ENCODE peak calls at places on chromosomes 13 and 19, in ten cellular contexts. L is brain microvascular endothelial cell, N is cardiac muscle cell, P is sigmoid colon, U is astrocyte, D is fibroblast of lung, B is PC-9, M is left lung, C is tibial artery, S is neural progenitor cell. H is an unnamed sample.

GRCh38 chr13:33761744-33762143 is 56.2 kb upstream of the RFC3 start:
- DNase-seq in L (peak), N (peak), P (no peak), U (peak), D (peak), B (no peak), M (no peak), C (no peak), S (peak), H (peak)

GRCh38 chr19:38852231-38853044 is 2.7 kb upstream of the HNRNPL start:
- DNase-seq in L (peak), N (no peak), P (peak), U (peak), D (peak), B (peak), M (peak), C (peak), S (peak), H (peak)

GRCh38 chr19:55699221-55699620 is 24.2 kb downstream of the EPN1 start:
- DNase-seq in L (no peak), N (no peak), P (peak), U (no peak), D (no peak), B (no peak), M (no peak), C (peak), S (no peak), H (no peak)

GRCh38 chr13:35548790-35549189 is 72.3 kb upstream of the MAB21L1 start:
- DNase-seq in L (no peak), N (no peak), P (no peak), U (no peak), D (no peak), B (no peak), M (no peak), C (no peak), S (no peak), H (no peak)

GRCh38 chr19:29517946-29518345 is 7.8 kb upstream of the VSTM2B start:
- DNase-seq in L (no peak), N (no peak), P (peak), U (no peak), D (no peak), B (no peak), M (no peak), C (no peak), S (no peak), H (no peak)

GRCh38 chr19:44582581-44583265 is 30.6 kb upstream of the IGSF23 start:
- DNase-seq in L (no peak), N (peak), P (no peak), U (no peak), D (no peak), B (no peak), M (no peak), C (no peak), S (peak), H (no peak)

GRCh38 chr13:79387853-79388252 is 18.2 kb downstream of the RBM26 start:
- DNase-seq in L (no peak), N (no peak), P (no peak), U (no peak), D (no peak), B (no peak), M (no peak), C (no peak), S (no peak), H (no peak)

GRCh38 chr19:23823952-23824389 is 65.3 kb upstream of the ZNF681 start:
- DNase-seq in L (no peak), N (peak), P (no peak), U (no peak), D (peak), B (no peak), M (no peak), C (no peak), S (peak), H (no peak)

GRCh38 chr13:61128850-61129645 is 286.6 kb downstream of the PCDH20 start:
- DNase-seq in L (no peak), N (no peak), P (no peak), U (peak), D (peak), B (no peak), M (no peak), C (no peak), S (no peak), H (no peak)

GRCh38 chr13:92436927-92437326 is 789.7 kb upstream of the GPC6 start:
- DNase-seq in L (no peak), N (no peak), P (no peak), U (no peak), D (no peak), B (no peak), M (no peak), C (no peak), S (no peak), H (no peak)

GRCh38 chr13:92429231-92429630 is 797.4 kb upstream of the GPC6 start:
- DNase-seq in L (no peak), N (no peak), P (no peak), U (no peak), D (no peak), B (no peak), M (no peak), C (no peak), S (no peak), H (no peak)

GRCh38 chr13:92433963-92434362 is 792.6 kb upstream of the GPC6 start:
- DNase-seq in L (no peak), N (no peak), P (no peak), U (no peak), D (no peak), B (no peak), M (no peak), C (no peak), S (no peak), H (no peak)

DNA sequence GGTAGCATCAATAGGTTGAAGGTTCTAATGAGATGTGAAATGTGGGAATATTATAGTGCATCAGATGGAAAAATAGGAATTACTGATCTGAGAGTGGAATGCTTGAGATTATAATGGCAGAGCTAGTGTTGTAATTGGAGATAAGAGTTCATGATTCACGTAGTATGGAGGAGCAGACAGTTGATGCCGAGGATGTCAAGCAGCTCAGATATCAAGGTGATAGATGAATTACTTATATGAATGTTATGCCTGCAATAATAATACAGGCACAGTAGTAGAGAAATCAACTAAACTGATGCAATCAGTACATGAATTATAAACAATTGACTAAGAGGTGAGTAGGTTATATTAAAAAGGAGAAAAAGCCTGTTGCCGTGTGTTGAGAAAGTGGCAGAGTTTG is 793.2 kb upstream of the GPC6 start:
- DNase-seq in L (no peak), N (no peak), P (no peak), U (no peak), D (no peak), B (no peak), M (no peak), C (no peak), S (no peak), H (no peak)
- TF ChIP-seq CTCF in L (no peak), N (no peak), P (no peak), U (no peak), D (no peak), B (no peak), M (no peak), C (no peak), S (no peak), H (no peak)

DNA sequence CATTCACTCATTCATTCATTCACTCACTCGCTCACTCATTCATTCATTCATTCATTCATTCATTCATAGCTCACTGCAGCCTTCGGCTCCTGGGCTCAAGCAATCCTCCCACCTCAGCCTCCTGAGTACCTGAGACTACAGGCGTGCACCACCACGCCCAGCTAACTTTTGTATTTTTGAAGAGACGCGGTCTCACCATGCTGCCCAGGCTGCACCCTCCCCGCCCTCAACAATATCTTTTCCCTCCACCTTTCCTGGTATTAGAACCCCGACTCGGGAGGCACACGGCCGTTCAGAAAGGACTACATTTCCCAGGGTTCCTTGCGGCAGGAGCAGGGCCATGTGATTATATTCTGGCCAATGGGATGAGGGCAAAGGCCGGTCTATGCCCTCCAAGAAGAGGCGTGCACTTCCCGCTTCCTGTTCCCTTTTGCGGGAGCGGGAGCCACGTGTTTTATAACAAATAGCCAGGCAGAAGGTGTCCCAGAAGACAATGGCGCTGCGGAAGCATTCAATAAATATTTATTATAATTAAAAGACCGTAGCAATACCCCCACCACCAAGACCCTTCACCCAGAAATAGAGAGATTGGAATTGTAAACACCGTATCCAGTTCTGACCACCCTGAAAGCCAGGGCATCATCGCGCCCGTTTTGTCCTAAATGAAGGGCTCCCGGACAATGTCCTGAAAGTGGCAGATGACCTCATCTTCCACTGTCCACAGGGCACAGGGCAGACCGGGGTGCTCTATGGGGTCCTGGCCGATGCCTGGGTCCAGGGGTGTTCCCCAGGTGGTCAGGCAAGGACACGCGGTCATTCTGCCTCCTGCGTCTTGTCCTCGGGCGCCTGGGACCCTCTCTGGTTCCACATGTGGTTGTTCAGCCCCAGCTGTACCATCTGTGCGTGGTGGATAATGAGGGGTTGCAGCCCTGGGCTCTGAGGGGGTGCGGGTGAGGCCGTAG is 15.8 kb downstream of the TICAM1 start:
- DNase-seq in L (peak), N (peak), P (peak), U (peak), D (peak), B (peak), M (peak), C (peak), S (peak), H (peak)
- H3K27ac ChIP-seq in L (no peak), N (no peak), P (peak), U (no peak), D (peak), B (no peak), M (no peak), C (peak), S (no peak), H (peak)

GRCh38 chr19:10565567-10566407 is at the start of gene KRI1:
- DNase-seq in L (peak), N (peak), P (peak), U (peak), D (peak), B (peak), M (peak), C (peak), S (peak), H (peak)
- TF ChIP-seq CTCF in L (no peak), N (peak), P (no peak), U (peak), D (no peak), B (no peak), M (peak), C (peak), S (peak), H (no peak)

GRCh38 chr19:13057147-13057572 is 45.5 kb downstream of the LYL1 start:
- DNase-seq in L (no peak), N (no peak), P (no peak), U (no peak), D (no peak), B (no peak), M (no peak), C (no peak), S (peak), H (no peak)

GRCh38 chr19:13054605-13055212 is 47.9 kb downstream of the LYL1 start:
- DNase-seq in L (no peak), N (no peak), P (peak), U (no peak), D (no peak), B (no peak), M (no peak), C (no peak), S (no peak), H (no peak)

GRCh38 chr19:13055213-13056051 is 47.2 kb downstream of the LYL1 start:
- DNase-seq in L (peak), N (no peak), P (peak), U (peak), D (peak), B (peak), M (peak), C (peak), S (peak), H (peak)

GRCh38 chr19:13057744-13058143 is 44.9 kb downstream of the LYL1 start:
- DNase-seq in L (no peak), N (no peak), P (no peak), U (no peak), D (no peak), B (no peak), M (no peak), C (no peak), S (no peak), H (no peak)

DNA sequence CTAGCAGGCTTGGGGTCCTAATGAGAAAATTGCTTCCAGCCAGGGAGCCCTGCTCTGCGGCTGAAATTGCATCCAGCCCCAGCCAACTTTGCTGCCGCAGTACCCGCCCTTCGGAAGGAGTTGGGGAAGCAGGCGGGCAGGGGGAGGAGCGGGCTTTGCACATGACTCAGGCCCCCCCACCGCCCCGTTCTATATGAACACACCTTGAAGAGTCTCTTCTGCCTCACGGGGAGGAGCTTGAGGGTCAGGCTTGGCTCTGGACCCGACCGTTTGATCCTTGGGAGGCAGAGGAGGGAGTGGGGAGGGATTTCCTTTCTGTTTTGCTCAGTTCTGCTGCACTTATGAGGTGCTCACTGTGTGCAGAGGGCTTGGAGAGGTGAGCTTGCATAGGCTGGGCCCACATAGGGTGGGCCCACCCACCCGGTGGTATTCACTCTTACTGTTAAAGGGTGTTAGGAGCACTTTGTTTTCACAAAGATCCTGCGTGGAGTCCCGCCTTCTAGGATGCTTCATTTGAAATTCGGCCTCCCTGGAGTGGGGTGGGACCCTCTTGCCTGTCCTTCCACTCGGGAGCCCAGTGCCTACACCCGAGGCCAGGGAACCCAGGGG is 46.5 kb downstream of the LYL1 start:
- DNase-seq in L (no peak), N (no peak), P (peak), U (peak), D (peak), B (peak), M (peak), C (peak), S (peak), H (peak)
- H3K27ac ChIP-seq in L (peak), N (no peak), P (peak), U (peak), D (peak), B (no peak), M (peak), C (peak), S (no peak), H (peak)

GRCh38 chr13:26708007-26708297 is 52.6 kb downstream of the GPR12 start:
- DNase-seq in L (no peak), N (no peak), P (no peak), U (no peak), D (no peak), B (no peak), M (no peak), C (no peak), S (no peak), H (no peak)
- TF ChIP-seq CTCF in L (no peak), N (no peak), P (no peak), U (no peak), D (no peak), B (peak), M (no peak), C (no peak), S (no peak), H (peak)

GRCh38 chr19:14509382-14509781 is 8.8 kb downstream of the DNAJB1 start:
- DNase-seq in L (no peak), N (no peak), P (no peak), U (no peak), D (no peak), B (no peak), M (no peak), C (no peak), S (no peak), H (no peak)
- H3K27ac ChIP-seq in L (no peak), N (no peak), P (no peak), U (no peak), D (no peak), B (peak), M (no peak), C (no peak), S (no peak), H (peak)

GRCh38 chr13:74687452-74688180 is 553.4 kb upstream of the KLF12 start:
- DNase-seq in L (no peak), N (no peak), P (no peak), U (no peak), D (no peak), B (no peak), M (no peak), C (no peak), S (peak), H (no peak)

GRCh38 chr13:74678308-74678958 is 544.2 kb upstream of the KLF12 start:
- DNase-seq in L (no peak), N (no peak), P (no peak), U (no peak), D (no peak), B (no peak), M (no peak), C (no peak), S (no peak), H (no peak)

GRCh38 chr13:74681891-74682290 is 547.7 kb upstream of the KLF12 start:
- DNase-seq in L (no peak), N (no peak), P (no peak), U (no peak), D (no peak), B (no peak), M (no peak), C (no peak), S (no peak), H (no peak)

GRCh38 chr13:74683411-74683810 is 549.2 kb upstream of the KLF12 start:
- DNase-seq in L (no peak), N (no peak), P (no peak), U (no peak), D (no peak), B (no peak), M (no peak), C (no peak), S (no peak), H (no peak)
- TF ChIP-seq CTCF in L (peak), N (peak), P (no peak), U (no peak), D (no peak), B (no peak), M (no peak), C (no peak), S (peak), H (no peak)

GRCh38 chr13:30415430-30416030 is 6.8 kb upstream of the UBE2L5 start:
- DNase-seq in L (no peak), N (no peak), P (no peak), U (peak), D (peak), B (no peak), M (no peak), C (no peak), S (no peak), H (no peak)

GRCh38 chr13:30418075-30418715 is 4.1 kb upstream of the UBE2L5 start:
- DNase-seq in L (no peak), N (no peak), P (no peak), U (no peak), D (no peak), B (no peak), M (no peak), C (no peak), S (no peak), H (no peak)

GRCh38 chr13:30418886-30419459 is 3.3 kb upstream of the UBE2L5 start:
- DNase-seq in L (no peak), N (no peak), P (peak), U (no peak), D (no peak), B (no peak), M (no peak), C (no peak), S (no peak), H (no peak)

GRCh38 chr13:30413842-30414241 is 8.5 kb upstream of the UBE2L5 start:
- DNase-seq in L (no peak), N (no peak), P (no peak), U (no peak), D (no peak), B (no peak), M (no peak), C (no peak), S (no peak), H (no peak)

GRCh38 chr13:30416471-30416870 is 5.8 kb upstream of the UBE2L5 start:
- DNase-seq in L (no peak), N (no peak), P (no peak), U (no peak), D (no peak), B (no peak), M (no peak), C (no peak), S (no peak), H (no peak)
- H3K27ac ChIP-seq in L (no peak), N (peak), P (no peak), U (no peak), D (no peak), B (no peak), M (no peak), C (no peak), S (no peak), H (no peak)

GRCh38 chr19:17421942-17422341 is 2.1 kb downstream of the MVB12A start:
- DNase-seq in L (no peak), N (no peak), P (no peak), U (no peak), D (no peak), B (no peak), M (no peak), C (no peak), S (no peak), H (no peak)

GRCh38 chr19:17423429-17424208 is 3.8 kb downstream of the MVB12A start:
- DNase-seq in L (no peak), N (no peak), P (no peak), U (no peak), D (no peak), B (no peak), M (no peak), C (no peak), S (no peak), H (no peak)

GRCh38 chr19:17420267-17420924 is 549 bp downstream of the MVB12A start:
- DNase-seq in L (no peak), N (peak), P (peak), U (no peak), D (peak), B (peak), M (peak), C (peak), S (peak), H (peak)

GRCh38 chr19:17429661-17430101 is 9.8 kb downstream of the MVB12A start:
- DNase-seq in L (no peak), N (no peak), P (peak), U (no peak), D (no peak), B (no peak), M (no peak), C (no peak), S (no peak), H (no peak)

GRCh38 chr19:17424743-17425365 is 5.0 kb downstream of the MVB12A start:
- DNase-seq in L (peak), N (peak), P (no peak), U (no peak), D (peak), B (no peak), M (no peak), C (no peak), S (peak), H (no peak)
- TF ChIP-seq CTCF in L (peak), N (peak), P (no peak), U (peak), D (peak), B (peak), M (no peak), C (no peak), S (peak), H (peak)

GRCh38 chr13:97278395-97279078 is 56.4 kb downstream of the MBNL2 start:
- DNase-seq in L (no peak), N (no peak), P (no peak), U (peak), D (peak), B (no peak), M (no peak), C (no peak), S (no peak), H (peak)
- H3K27ac ChIP-seq in L (no peak), N (no peak), P (peak), U (no peak), D (peak), B (peak), M (peak), C (peak), S (no peak), H (peak)